ENCODE peak calls at places on chromosome 17, in six cellular contexts. G, K, Y, Z, R and C are unnamed samples.

GRCh38 chr17:17022011-17022800 is 20.1 kb upstream of the MPRIP start:
- DNase-seq in G (no peak), K (no peak), Y (no peak), Z (no peak), R (no peak), C (no peak)

GRCh38 chr17:20010099-20010863 is 1.1 kb downstream of the SPECC1 start:
- DNase-seq in G (peak; percentile 77), K (peak; percentile 58), Y (peak; percentile 76), Z (peak; percentile 44), R (peak; percentile 90), C (peak; percentile 66)

GRCh38 chr17:28916302-28916934 is 13.5 kb upstream of the DHRS13 start:
- DNase-seq in G (no peak), K (peak; percentile 58), Y (peak; percentile 67), Z (peak; percentile 47), R (no peak), C (peak; percentile 71)

GRCh38 chr17:10318540-10318939 is 54.3 kb downstream of the MYH13 start:
- DNase-seq in G (no peak), K (no peak), Y (no peak), Z (no peak), R (no peak), C (peak; percentile 27)

GRCh38 chr17:56978441-56979090 is 635 bp downstream of the SCPEP1 start:
- DNase-seq in G (peak; percentile 45), K (no peak), Y (peak; percentile 23), Z (peak; percentile 55), R (peak; percentile 21), C (no peak)

GRCh38 chr17:64221679-64222078 is 41.4 kb downstream of the TEX2 start:
- DNase-seq in G (no peak), K (no peak), Y (no peak), Z (no peak), R (no peak), C (no peak)

GRCh38 chr17:27446569-27447301 is 9.5 kb upstream of the KSR1 start:
- DNase-seq in G (peak; percentile 57), K (no peak), Y (peak; percentile 87), Z (no peak), R (peak; percentile 84), C (no peak)

GRCh38 chr17:47821424-47822379 is at the start of gene OSBPL7:
- DNase-seq in G (peak; percentile 90), K (peak; percentile 79), Y (peak; percentile 92), Z (peak; percentile 76), R (peak; percentile 94), C (peak; percentile 83)

GRCh38 chr17:20852541-20853370 is 190.1 kb downstream of the USP22 start:
- DNase-seq in G (peak; percentile 42), K (peak; percentile 76), Y (peak; percentile 16), Z (peak; percentile 45), R (peak; percentile 35), C (peak; percentile 67)

DNA sequence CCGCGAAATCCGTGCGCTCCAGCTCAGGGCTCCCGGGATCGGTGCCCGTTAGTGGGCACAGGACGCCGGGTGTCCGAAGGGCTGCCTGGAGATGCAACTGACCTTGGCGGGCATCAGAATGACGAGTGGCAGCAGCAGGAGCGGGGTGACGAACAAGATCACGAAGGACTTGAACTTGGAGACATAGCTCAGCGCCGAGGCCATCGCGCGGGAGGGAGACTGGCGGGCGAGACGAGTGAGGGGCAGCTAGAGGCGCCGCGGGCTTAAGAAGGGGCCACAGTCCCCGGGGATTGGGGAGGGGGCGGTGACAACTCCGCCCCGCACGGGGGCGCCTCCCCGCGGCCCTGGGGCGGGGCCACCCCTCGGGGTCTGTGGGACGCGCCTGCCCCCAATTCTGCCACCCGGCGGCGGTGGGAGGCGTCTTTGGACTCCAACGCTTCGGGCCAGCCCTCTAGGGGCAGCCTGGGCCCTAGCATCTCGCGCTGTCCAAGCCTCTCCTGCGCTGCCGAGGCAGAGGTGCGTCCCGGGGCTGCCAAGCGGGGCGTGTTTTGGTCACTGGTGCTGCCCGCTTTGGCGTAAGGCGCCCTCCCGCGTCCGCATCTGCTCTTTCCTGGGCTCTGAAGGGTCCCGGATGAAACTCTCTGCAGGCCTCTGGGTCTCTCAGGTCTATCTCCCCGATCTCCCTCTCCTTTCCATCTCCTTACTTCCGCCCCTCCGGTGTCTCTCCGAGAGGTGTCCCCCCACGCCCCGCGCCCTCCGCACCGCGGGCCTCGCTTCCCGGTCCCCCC is at the start of gene SLC13A5:
- DNase-seq in G (no peak), K (peak; percentile 93), Y (peak; percentile 59), Z (no peak), R (no peak), C (peak; percentile 91)
- TF ChIP-seq EZH2 in G (no peak), K (no peak), Y (peak; percentile 50), Z (no peak), R (no peak), C (no peak)

GRCh38 chr17:18917506-18918032 is 34.4 kb upstream of the SLC5A10 start:
- DNase-seq in G (no peak), K (no peak), Y (peak; percentile 21), Z (no peak), R (no peak), C (no peak)
- H3F3A ChIP-seq in G (peaks cover 4% of the 10 kb centered on the region), K (no peaks in the 10 kb centered on the region), Y (peaks cover 14% of the 10 kb centered on the region), Z (peaks cover 8% of the 10 kb centered on the region), R (peaks cover 8% of the 10 kb centered on the region), C (no peaks in the 10 kb centered on the region)

DNA sequence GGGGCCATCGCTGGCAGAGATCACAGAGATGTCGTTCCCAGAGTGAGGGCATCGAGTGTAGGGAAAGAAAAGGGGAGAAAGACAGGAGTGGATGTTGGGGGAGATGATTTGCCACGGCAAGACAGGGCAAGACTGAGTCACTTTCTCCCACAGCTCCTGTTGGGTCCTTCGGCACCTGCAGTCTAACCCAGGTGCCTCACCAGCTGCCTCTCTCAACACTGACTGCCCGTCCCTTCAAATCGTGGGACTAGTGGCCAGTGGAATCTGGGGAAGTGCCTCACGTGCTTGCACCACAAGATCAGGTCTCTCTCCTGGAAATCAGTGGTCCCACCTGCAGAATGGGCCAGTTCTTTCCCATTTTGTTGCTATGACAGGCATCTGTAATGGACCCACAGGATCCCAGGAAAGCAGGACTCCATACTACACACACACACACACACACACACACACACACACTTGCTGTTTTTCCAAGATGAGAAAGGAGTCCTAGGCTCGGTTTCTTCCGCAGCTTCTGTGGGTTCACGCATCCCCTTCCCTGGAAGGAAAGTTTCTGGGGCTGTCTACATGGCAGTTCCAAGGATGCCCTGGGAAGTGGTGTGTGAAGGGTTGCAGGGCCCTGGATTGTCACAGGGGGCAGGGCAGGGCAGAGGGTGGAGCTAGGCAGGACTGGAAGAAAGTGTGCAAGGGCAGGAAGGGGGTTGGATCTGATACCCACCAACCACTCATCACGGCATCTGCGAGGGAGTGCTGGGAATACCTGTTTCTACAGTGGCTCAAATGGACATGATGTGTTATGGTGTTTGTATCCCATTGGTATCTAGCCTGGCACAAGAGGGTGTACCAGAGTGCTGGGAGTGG is 10.2 kb upstream of the CBX8 start:
- DNase-seq in G (no peak), K (peak; percentile 31), Y (no peak), Z (no peak), R (no peak), C (no peak)
- TF ChIP-seq EZH2 in G (no peak), K (no peak), Y (no peak), Z (no peak), R (no peak), C (no peak)

DNA sequence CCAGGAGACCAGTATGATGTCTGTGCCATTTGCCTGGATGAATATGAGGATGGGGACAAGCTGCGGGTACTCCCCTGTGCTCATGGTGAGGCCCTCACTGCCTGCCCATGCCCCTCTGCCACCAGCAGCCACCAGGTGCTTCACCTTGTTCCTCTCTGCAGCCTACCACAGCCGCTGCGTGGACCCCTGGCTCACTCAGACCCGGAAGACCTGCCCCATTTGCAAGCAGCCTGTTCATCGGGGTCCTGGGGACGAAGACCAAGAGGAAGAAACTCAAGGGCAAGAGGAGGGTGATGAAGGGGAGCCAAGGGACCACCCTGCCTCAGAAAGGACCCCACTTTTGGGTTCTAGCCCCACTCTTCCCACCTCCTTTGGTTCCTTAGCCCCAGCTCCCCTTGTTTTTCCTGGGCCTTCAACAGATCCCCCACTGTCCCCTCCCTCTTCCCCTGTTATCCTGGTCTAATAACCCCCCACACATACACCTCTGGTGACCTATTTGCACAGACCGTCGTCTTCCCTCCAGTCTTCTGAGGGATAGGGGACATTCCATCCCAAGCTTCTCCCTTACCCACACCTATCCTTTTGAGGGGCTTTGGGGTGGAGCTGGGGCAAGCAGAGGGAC is 3.7 kb downstream of the PFN1 start:
- DNase-seq in G (no peak), K (no peak), Y (no peak), Z (no peak), R (no peak), C (peak; percentile 23)
- H3F3A ChIP-seq in G (peaks cover 88% of the 10 kb centered on the region), K (peaks cover 89% of the 10 kb centered on the region), Y (peaks cover 60% of the 10 kb centered on the region), Z (peaks cover 80% of the 10 kb centered on the region), R (no peaks in the 10 kb centered on the region), C (peaks cover 58% of the 10 kb centered on the region)

GRCh38 chr17:76966486-76967181 is 98.4 kb downstream of the MGAT5B start:
- DNase-seq in G (no peak), K (no peak), Y (no peak), Z (no peak), R (no peak), C (no peak)

GRCh38 chr17:76969598-76970172 is 101.5 kb downstream of the MGAT5B start:
- DNase-seq in G (peak; percentile 74), K (peak; percentile 51), Y (peak; percentile 24), Z (no peak), R (peak; percentile 62), C (peak; percentile 92)

GRCh38 chr17:76967762-76968161 is 99.6 kb downstream of the MGAT5B start:
- DNase-seq in G (no peak), K (no peak), Y (no peak), Z (no peak), R (no peak), C (no peak)

GRCh38 chr17:76972046-76972641 is 103.9 kb downstream of the MGAT5B start:
- DNase-seq in G (no peak), K (no peak), Y (no peak), Z (no peak), R (no peak), C (no peak)

GRCh38 chr17:76968707-76969597 is 100.7 kb downstream of the MGAT5B start:
- DNase-seq in G (peak; percentile 60), K (peak; percentile 98), Y (no peak), Z (peak; percentile 94), R (peak; percentile 17), C (peak; percentile 99)
- TF ChIP-seq EZH2 in G (no peak), K (no peak), Y (peak; percentile 71), Z (no peak), R (no peak), C (no peak)

DNA sequence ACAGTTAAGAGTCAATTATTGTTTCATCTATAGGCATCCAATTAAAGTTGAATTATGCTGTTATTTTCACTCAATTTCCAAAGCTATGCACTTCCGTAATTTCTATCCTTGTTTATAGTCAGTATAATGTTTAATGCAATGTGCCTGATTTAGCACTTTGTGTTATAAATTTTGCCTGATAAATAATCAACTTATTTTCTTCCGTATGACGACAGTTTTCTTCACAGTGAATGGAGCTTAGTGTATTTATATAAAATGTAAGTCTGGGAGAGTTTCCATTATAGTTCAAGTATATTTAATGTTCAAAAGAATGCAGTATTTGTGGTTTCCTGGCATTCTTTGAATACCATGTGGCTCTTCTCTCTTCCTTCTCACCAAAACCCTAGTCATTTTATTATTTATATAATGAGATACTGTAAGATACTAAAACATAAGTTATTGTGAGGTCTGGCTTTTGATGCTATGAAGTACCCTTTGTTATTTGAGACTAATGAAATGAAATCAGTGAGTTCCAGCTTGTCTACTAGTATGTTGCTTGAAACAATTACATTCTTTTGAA is 240.6 kb downstream of the PRKCA start:
- DNase-seq in G (no peak), K (no peak), Y (peak; percentile 58), Z (no peak), R (peak; percentile 85), C (no peak)
- H3F3A ChIP-seq in G (peaks cover 7% of the 10 kb centered on the region), K (peaks cover 15% of the 10 kb centered on the region), Y (peaks cover 84% of the 10 kb centered on the region), Z (peaks cover 20% of the 10 kb centered on the region), R (peaks cover 20% of the 10 kb centered on the region), C (no peaks in the 10 kb centered on the region)

DNA sequence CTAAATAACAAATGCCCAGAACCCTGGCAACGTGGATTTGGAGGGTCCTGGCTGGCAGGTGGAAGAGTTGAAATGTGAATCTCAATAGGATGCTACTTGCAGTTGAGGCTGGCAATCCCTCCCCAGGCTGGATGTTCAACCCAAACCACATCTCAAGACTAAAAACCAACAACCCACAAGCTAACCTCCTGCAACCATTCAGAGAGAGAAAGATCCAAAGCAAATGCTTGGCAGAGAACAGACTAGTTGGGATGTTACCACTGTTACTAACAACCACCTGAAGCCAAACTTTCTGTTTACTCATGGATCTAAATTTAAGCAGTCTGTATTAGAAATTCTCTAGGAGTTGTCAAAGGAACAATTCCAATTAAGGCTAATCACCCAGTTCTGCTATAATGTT is 27.9 kb downstream of the SMG6 start:
- DNase-seq in G (no peak), K (no peak), Y (no peak), Z (no peak), R (no peak), C (no peak)
- TF ChIP-seq EZH2 in G (no peak), K (no peak), Y (no peak), Z (no peak), R (no peak), C (no peak)